ENCODE peak calls at places on chromosomes 3 and 15, in four cellular contexts. F is suprapubic skin, Y is fibroblast of the aortic adventitia, B is psoas muscle. A is an unnamed sample.

GRCh38 chr15:38560456-38560926 is 4.1 kb downstream of the RASGRP1 start:
- DNase-seq in F (no peak), Y (no peak), B (no peak), A (no peak)

GRCh38 chr3:23856286-23856685 is 50.5 kb downstream of the UBE2E1 start:
- DNase-seq in F (no peak), Y (peak), B (no peak), A (no peak)

GRCh38 chr3:8651418-8652322 is 7.1 kb upstream of the SSUH2 start:
- DNase-seq in F (no peak), Y (no peak), B (no peak), A (no peak)

GRCh38 chr3:30663533-30664241 is 57.3 kb downstream of the TGFBR2 start:
- DNase-seq in F (no peak), Y (no peak), B (no peak), A (no peak)

GRCh38 chr15:39468341-39468740 is 112.5 kb upstream of the THBS1 start:
- DNase-seq in F (no peak), Y (no peak), B (peak), A (no peak)

GRCh38 chr3:191958980-191959671 is 498.2 kb downstream of the PYDC2 start:
- DNase-seq in F (no peak), Y (no peak), B (no peak), A (no peak)

GRCh38 chr3:47573190-47574172 is 5.2 kb downstream of the CSPG5 start:
- DNase-seq in F (no peak), Y (no peak), B (no peak), A (no peak)

GRCh38 chr3:31981206-31982181 is at the start of the genes OSBPL10 and ZNF860:
- DNase-seq in F (peak), Y (peak), B (peak), A (peak)

GRCh38 chr3:112013058-112013783 is 14.5 kb downstream of the TAGLN3 start:
- DNase-seq in F (peak), Y (peak), B (peak), A (no peak)

GRCh38 chr15:50134524-50135024 is 15.5 kb upstream of the ATP8B4 start:
- DNase-seq in F (no peak), Y (peak), B (no peak), A (no peak)

GRCh38 chr3:59006791-59007517 is 42.9 kb downstream of the CFAP20DC start:
- DNase-seq in F (peak), Y (peak), B (no peak), A (no peak)

GRCh38 chr15:56058986-56059385 is 65.6 kb upstream of the NEDD4 start:
- DNase-seq in F (no peak), Y (no peak), B (no peak), A (no peak)

GRCh38 chr3:147393261-147393964 is 12.9 kb downstream of the ZIC4 start:
- DNase-seq in F (no peak), Y (no peak), B (peak), A (no peak)

DNA sequence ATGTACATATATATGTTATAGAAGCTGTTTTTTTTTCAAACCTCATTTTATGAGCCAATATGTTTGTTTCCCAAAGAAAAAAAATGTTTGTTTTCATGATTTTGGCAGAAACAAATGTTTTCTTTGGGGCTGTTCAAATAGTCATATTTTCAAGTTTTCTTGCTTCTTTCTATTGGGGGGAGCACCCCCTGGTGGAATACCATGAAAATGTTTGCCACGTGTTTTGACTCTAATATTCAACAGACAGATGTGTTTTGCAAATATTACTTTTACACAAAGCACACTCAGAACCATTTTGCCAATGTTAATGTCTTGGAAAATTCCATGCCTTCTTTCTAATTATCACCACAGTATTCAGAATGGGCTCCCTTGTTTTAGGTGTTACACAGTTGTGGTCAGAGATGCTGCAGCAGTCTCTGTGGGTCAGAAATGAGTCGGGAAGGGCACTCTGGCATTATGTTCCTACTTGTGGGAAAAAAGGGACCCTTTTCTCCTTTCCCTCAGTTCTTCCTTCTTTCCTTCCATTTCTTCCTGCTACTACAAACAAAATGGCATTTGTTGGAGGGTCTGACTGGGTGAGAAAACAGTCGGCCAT is 817.0 kb downstream of the TUSC7 start:
- DNase-seq in F (no peak), Y (peak), B (no peak), A (no peak)
- TF ChIP-seq CTCF in F (peak), Y (peak), B (peak), A (peak)

DNA sequence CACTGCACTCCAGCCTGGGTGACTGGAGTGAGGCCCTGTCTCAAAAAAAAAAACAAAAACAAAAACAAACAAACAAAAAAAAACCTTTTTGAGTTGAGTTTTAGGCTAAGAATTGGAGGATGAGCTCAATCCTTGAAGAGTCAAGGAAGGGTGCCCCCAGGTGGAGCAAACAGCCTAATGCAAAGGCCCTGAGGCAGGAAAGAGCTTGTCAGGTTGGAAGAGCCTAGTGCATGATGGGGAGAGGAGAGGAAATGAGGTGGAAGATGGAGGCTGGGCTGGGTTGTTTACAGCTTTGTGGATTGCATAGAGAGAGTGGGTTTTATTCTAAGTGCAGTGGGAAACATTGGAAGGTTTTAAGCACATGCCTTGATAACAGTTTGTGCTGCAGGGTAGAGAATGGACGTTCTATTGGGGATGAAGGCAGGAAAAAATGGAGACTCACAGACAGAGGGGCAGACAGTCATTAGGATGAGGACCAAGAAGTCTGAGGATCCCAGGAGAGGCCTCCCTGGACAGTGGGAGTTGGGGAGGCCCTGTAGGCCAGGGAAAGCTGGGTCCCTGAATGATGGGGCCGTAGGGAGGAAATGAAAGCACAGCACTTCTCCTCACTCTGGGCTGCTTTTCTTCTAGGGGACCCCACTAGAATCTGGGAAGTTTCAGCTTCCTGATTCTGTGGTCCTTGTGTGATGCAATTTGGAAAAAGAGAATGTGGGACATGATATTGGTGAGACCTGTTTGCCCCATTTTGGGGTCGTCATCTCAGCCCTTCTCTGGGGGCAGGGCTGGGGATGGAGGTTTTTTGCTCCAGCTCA is 1.9 kb upstream of the SNX22 start:
- DNase-seq in F (no peak), Y (no peak), B (no peak), A (no peak)
- TF ChIP-seq CTCF in F (no peak), Y (peak), B (no peak), A (no peak)

GRCh38 chr15:80449825-80450224 is 45.6 kb downstream of the ARNT2 start:
- DNase-seq in F (no peak), Y (no peak), B (no peak), A (no peak)

GRCh38 chr15:80455668-80456442 is 51.7 kb downstream of the ARNT2 start:
- DNase-seq in F (no peak), Y (peak), B (no peak), A (no peak)

GRCh38 chr15:80452166-80452565 is 48.0 kb downstream of the ARNT2 start:
- DNase-seq in F (no peak), Y (no peak), B (no peak), A (no peak)

GRCh38 chr15:80455051-80455648 is 51.0 kb downstream of the ARNT2 start:
- DNase-seq in F (no peak), Y (peak), B (no peak), A (no peak)

GRCh38 chr15:80450811-80451321 is 46.7 kb downstream of the ARNT2 start:
- DNase-seq in F (no peak), Y (no peak), B (no peak), A (no peak)
- TF ChIP-seq CTCF in F (no peak), Y (no peak), B (no peak), A (no peak)

GRCh38 chr3:124486324-124486723 is 243.9 kb upstream of the UMPS start:
- DNase-seq in F (no peak), Y (no peak), B (no peak), A (no peak)
- TF ChIP-seq CTCF in F (no peak), Y (no peak), B (no peak), A (no peak)

DNA sequence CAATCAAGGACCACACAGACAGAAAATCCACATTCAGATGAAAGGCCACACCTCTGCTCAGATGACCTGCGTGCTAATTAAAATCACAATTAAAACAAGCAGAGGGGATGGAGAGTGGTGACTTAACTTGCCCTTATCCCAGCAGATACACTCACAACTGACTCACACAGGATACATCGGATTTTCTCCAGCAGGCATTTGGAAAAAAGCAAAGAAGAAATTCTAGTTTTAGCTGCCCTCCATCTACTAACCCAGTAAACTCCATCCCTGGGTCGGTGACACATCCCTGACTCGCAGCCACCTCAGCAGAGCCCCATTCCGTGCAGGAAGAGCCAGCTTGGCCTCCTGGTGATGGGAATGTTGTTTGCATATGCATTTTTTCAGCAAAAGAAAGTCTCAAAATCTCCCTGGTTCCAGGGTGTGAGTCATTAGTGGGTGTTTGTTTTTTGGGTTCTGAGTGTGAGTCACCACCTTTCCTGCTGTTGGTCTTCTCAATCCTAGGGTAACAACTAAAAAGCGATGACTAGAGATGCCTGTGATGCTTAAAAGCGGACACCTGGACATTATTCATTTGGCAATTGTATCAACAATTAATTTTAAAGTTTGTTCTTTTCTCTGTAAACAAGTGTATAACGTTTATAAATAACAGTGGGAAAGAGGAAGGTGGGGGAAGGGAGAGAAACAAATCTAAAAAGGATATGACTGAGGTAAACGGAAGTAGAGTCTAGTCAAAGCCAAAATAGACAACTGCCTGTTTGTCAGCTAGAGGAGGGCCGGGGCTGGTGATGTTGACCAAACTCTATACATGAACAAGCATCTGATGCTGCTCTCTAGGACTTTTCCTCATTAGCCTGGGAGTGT is 49.8 kb upstream of the SLC4A7 start:
- DNase-seq in F (peak), Y (peak), B (peak), A (no peak)
- TF ChIP-seq CTCF in F (peak), Y (peak), B (no peak), A (peak)

DNA sequence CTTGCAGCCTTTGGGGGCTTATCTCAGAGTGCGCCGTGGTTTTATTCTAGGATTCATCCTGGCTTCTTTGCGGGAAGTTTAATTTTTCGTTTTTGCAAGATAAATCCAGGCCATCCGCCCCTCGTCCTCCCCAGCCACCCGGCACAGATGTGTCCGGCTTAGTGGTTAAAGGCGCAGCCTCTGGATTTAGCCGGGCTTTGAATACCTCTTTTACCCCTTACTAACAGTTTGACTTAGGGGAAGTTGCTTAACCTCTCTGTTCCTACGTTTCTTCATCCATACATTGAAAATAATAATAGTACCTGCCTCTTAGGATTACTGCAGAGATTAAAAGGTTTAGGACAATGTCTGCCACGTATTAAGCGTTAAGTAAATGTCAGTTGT is 654 bp downstream of the ECT2 start:
- DNase-seq in F (no peak), Y (peak), B (no peak), A (no peak)
- TF ChIP-seq CTCF in F (no peak), Y (no peak), B (no peak), A (no peak)